ENCODE peak calls at places on chromosomes 12 and 14, in ten cellular contexts. N, I, W, K, F, M, O, R, C and G are unnamed samples.

GRCh38 chr12:104684884-104685283 is 228.1 kb downstream of the CHST11 start:
- DNase-seq in N (no peak), R (no peak), M (no peak), O (peak), W (no peak), K (no peak), I (no peak), F (peak), C (no peak), G (peak)

GRCh38 chr12:49955899-49956662 is 5.5 kb downstream of the AQP2 start:
- DNase-seq in M (no peak), C (no peak), K (no peak), F (no peak), W (no peak), R (no peak), I (no peak), N (no peak), O (no peak), G (no peak)

GRCh38 chr14:75822522-75823288 is 159.1 kb downstream of the TGFB3 start:
- DNase-seq in N (no peak), M (no peak), F (no peak), K (no peak), I (peak), R (no peak), W (no peak), C (no peak), O (peak), G (peak)

GRCh38 chr12:31322651-31323248 is 3.2 kb downstream of the SINHCAF start:
- DNase-seq in F (no peak), R (no peak), N (no peak), W (peak), K (no peak), I (no peak), M (no peak), O (peak), C (peak), G (peak)

GRCh38 chr14:53355581-53356112 is 202.5 kb upstream of the DDHD1 start:
- DNase-seq in N (no peak), R (no peak), C (peak), F (peak), M (no peak), K (no peak), W (no peak), I (peak), O (peak), G (peak)

GRCh38 chr14:88835661-88836060 is 11.2 kb downstream of the TTC8 start:
- DNase-seq in M (no peak), C (no peak), F (no peak), I (no peak), R (no peak), O (no peak), K (no peak), W (no peak), N (no peak), G (no peak)

GRCh38 chr12:49767333-49767732 is 26.0 kb downstream of the TMBIM6 start:
- DNase-seq in F (no peak), C (no peak), K (no peak), M (no peak), R (no peak), W (no peak), N (no peak), O (no peak), I (no peak), G (no peak)

GRCh38 chr14:102772781-102773570 is 4.3 kb upstream of the TRAF3 start:
- DNase-seq in N (no peak), I (no peak), C (no peak), K (no peak), W (no peak), O (peak), R (no peak), F (no peak), M (no peak), G (no peak)

GRCh38 chr12:102948941-102949352 is 8.5 kb upstream of the ASCL1 start:
- DNase-seq in N (peak), F (peak), I (peak), M (no peak), O (peak), C (peak), W (peak), R (no peak), K (peak), G (peak)

GRCh38 chr14:25800841-25801240 is 750.9 kb upstream of the STXBP6 start:
- DNase-seq in K (no peak), W (no peak), I (no peak), F (no peak), C (no peak), R (no peak), O (no peak), N (no peak), M (no peak), G (no peak)

GRCh38 chr12:123140675-123141614 is 9.9 kb downstream of the PITPNM2 start:
- DNase-seq in N (no peak), M (no peak), R (no peak), C (no peak), K (no peak), F (no peak), O (no peak), W (peak), I (no peak), G (no peak)
- H3K4me3 ChIP-seq in N (no peak), M (no peak), R (no peak), C (peak), K (no peak), F (no peak), O (peak), W (no peak), I (peak), G (no peak)

GRCh38 chr12:94980577-94980976 is 22.9 kb downstream of the NDUFA12 start:
- DNase-seq in O (peak), C (no peak), K (no peak), F (no peak), W (no peak), R (no peak), I (no peak), M (no peak), N (no peak), G (peak)
- TF ChIP-seq CTCF in O (peak), C (peak), K (no peak), F (peak), W (no peak), R (peak), I (peak), M (no peak), N (no peak), G (peak)

DNA sequence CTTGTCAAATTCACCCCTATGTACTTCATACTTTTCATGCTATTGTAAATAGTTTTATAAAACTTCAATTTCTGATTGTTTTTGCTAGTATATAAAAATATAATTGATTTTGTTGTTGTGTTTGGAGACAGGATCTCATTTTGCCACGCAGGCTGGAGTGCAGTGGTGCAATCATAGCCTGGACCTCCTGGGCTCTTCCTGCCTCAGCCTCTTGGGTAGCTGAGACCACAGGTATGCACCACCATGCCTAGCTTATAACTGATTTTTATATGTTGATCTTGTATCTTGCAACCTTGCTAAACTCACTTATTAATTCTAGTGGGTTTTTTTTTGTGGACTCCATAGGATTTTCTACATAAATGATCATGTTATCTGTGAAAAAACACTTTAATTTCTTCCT is 23.5 kb downstream of the ATP5MC2 start:
- DNase-seq in R (no peak), N (no peak), W (no peak), C (no peak), K (no peak), O (peak), I (no peak), M (no peak), F (no peak), G (peak)
- H3K4me3 ChIP-seq in R (no peak), N (no peak), W (no peak), C (no peak), K (no peak), O (no peak), I (no peak), M (no peak), F (no peak), G (no peak)

GRCh38 chr12:3523728-3524127 is 32.7 kb downstream of the PRMT8 start:
- DNase-seq in I (no peak), W (peak), R (no peak), N (no peak), K (no peak), M (no peak), O (no peak), C (no peak), F (no peak), G (no peak)

GRCh38 chr12:3520711-3521110 is 29.7 kb downstream of the PRMT8 start:
- DNase-seq in M (no peak), W (no peak), R (no peak), N (no peak), O (no peak), F (no peak), K (no peak), I (no peak), C (no peak), G (no peak)

GRCh38 chr12:3526776-3527175 is 35.8 kb downstream of the PRMT8 start:
- DNase-seq in M (no peak), O (no peak), I (no peak), W (no peak), N (no peak), C (no peak), R (no peak), F (no peak), K (no peak), G (no peak)

GRCh38 chr12:3520168-3520567 is 29.2 kb downstream of the PRMT8 start:
- DNase-seq in O (no peak), K (peak), N (peak), W (peak), I (no peak), C (no peak), R (peak), F (peak), M (no peak), G (no peak)

GRCh38 chr12:3523058-3523457 is 32.1 kb downstream of the PRMT8 start:
- DNase-seq in I (no peak), O (no peak), F (peak), M (no peak), N (no peak), R (no peak), W (no peak), C (no peak), K (no peak), G (no peak)
- TF ChIP-seq CTCF in I (peak), O (no peak), F (peak), M (no peak), N (no peak), R (no peak), W (no peak), C (no peak), K (no peak), G (no peak)

GRCh38 chr12:123391546-123392343 is 7.8 kb downstream of the KMT5A start:
- DNase-seq in C (no peak), R (peak), K (no peak), I (no peak), W (no peak), O (no peak), N (no peak), M (no peak), F (no peak), G (peak)
- H3K4me3 ChIP-seq in C (no peak), R (no peak), K (no peak), I (no peak), W (no peak), O (no peak), N (no peak), M (no peak), F (no peak), G (peak)

DNA sequence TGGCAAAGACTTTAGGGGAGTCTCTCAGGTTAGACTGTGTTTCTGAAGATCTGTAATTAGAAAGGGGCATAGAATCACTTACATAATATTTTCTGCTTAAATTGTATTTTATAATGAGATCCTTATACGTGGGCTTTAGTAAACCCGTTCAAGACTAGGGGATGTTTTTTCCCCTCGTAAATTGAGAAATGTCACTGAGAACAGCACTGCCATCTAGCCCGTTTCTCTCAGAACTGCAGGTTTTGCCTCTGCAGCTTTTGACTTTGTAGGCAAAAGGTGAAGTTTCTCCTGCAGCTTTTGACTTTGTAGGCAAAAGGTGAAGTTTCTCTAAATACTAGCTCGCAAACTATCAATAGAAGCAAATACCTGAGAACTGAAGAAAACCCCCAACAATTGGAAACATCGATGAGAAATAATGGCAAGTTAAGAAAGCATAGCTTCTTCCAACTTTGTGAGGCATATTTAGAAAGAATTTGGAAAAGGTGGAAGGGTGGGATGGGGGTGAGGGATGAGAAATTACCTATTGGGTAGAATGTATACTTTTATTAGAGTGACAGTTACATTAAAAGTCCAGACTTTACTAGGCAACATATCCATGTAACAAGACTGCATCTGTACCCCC is 9.9 kb upstream of the ASPG start:
- DNase-seq in W (peak), N (no peak), R (no peak), K (no peak), I (no peak), O (no peak), F (peak), M (no peak), C (no peak), G (no peak)
- TF ChIP-seq CTCF in W (no peak), N (no peak), R (no peak), K (no peak), I (peak), O (peak), F (peak), M (no peak), C (peak), G (peak)

GRCh38 chr12:120720972-120721801 is 4.4 kb upstream of the ACADS start:
- DNase-seq in M (no peak), N (no peak), F (no peak), O (no peak), I (no peak), C (no peak), R (peak), W (no peak), K (no peak), G (no peak)

GRCh38 chr12:120719496-120720233 is 6.0 kb upstream of the ACADS start:
- DNase-seq in W (no peak), R (peak), F (no peak), N (no peak), M (no peak), K (no peak), C (no peak), O (no peak), I (no peak), G (peak)

GRCh38 chr12:120720234-120720968 is 5.2 kb upstream of the ACADS start:
- DNase-seq in N (no peak), W (no peak), C (no peak), O (peak), I (no peak), F (no peak), R (peak), M (no peak), K (no peak), G (peak)

GRCh38 chr12:120722784-120723183 is 2.8 kb upstream of the ACADS start:
- DNase-seq in M (no peak), F (no peak), C (no peak), K (no peak), W (no peak), I (no peak), R (peak), N (no peak), O (no peak), G (peak)

GRCh38 chr12:120721866-120722265 is 3.8 kb upstream of the ACADS start:
- DNase-seq in R (no peak), W (no peak), F (no peak), C (no peak), K (no peak), N (no peak), O (no peak), I (no peak), M (no peak), G (no peak)
- H3K4me3 ChIP-seq in R (no peak), W (no peak), F (no peak), C (no peak), K (no peak), N (no peak), O (no peak), I (no peak), M (no peak), G (no peak)

DNA sequence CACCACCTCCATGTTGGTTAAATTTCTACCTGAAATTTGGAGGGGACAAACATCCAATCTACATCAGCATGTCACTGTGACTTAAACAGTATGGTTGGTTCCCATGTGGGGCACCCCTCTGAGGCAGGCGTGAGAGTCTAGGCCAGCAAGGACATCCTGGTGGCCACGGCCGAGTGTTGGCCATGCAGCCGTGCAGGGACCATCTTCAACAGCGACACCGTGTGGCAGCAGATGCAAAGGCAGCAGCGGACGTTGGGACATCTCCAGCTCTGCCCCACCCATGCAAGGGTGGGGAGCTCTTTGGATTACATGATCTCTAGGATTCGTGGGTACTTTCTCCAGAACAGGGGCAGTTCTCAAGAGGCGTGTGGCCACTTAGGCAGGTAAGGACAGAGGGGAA is 49.8 kb downstream of the NOC4L start:
- DNase-seq in C (peak), R (no peak), O (no peak), W (no peak), K (no peak), F (no peak), I (peak), N (no peak), M (no peak), G (no peak)
- TF ChIP-seq CTCF in C (peak), R (no peak), O (peak), W (no peak), K (no peak), F (peak), I (peak), N (no peak), M (no peak), G (peak)